ENCODE peak calls at places on chromosome 2, in four cellular contexts. C is AG08395, U is left colon, O is GM03348. W is an unnamed sample.
A peak's percentile ranks its signal among the peaks of the same experiment; 100 is the strongest.

GRCh38 chr2:80548469-80548868 is 243.9 kb upstream of the LRRTM1 start:
- DNase-seq in O (no peak), C (no peak), U (no peak), W (no peak)

GRCh38 chr2:232890896-232891601 is 21.0 kb downstream of the SNORC start:
- DNase-seq in U (no peak), O (no peak), C (no peak), W (no peak)

GRCh38 chr2:101803945-101804696 is 106.6 kb downstream of the MAP4K4 start:
- DNase-seq in C (no peak), U (no peak), O (no peak), W (no peak)

GRCh38 chr2:143928613-143929012 is 591.3 kb downstream of the ZEB2 start:
- DNase-seq in C (no peak), U (no peak), O (no peak), W (no peak)

GRCh38 chr2:30663321-30663720 is 143.9 kb downstream of the CAPN13 start:
- DNase-seq in U (no peak), O (no peak), C (no peak), W (no peak)

GRCh38 chr2:98882368-98882767 is 53.7 kb downstream of the CRACDL start:
- DNase-seq in C (no peak), U (no peak), O (no peak), W (no peak)

GRCh38 chr2:85062565-85062964 is 70.6 kb upstream of the TCF7L1 start:
- DNase-seq in O (no peak), U (no peak), C (no peak), W (no peak)

GRCh38 chr2:83103602-83104001 is 1355.5 kb downstream of the SUCLG1 start:
- DNase-seq in O (peak; percentile 56), C (peak; percentile 31), U (no peak), W (no peak)